ENCODE peak calls at places on chromosomes 6 and 20, in eight cellular contexts. C is HepG2, M is A549, N is ovary, K is stomach, I is esophagus muscularis mucosa, Y is GM12878, R is suprapubic skin. U is an unnamed sample.

GRCh38 chr6:168163096-168163731 is 84.2 kb upstream of the FRMD1 start:
- DNase-seq in C (no peak), M (no peak), N (no peak), K (peak), I (peak), Y (no peak), R (no peak), U (peak)

GRCh38 chr20:60046011-60046413 is 87.8 kb downstream of the CDH26 start:
- DNase-seq in C (no peak), M (no peak), N (no peak), K (no peak), I (no peak), Y (no peak), R (no peak), U (no peak)

GRCh38 chr6:168209420-168209819 is 110.2 kb downstream of the DACT2 start:
- DNase-seq in C (no peak), M (no peak), N (no peak), K (no peak), I (no peak), Y (no peak), R (no peak), U (no peak)

GRCh38 chr6:156662025-156662445 is 115.1 kb upstream of the ARID1B start:
- DNase-seq in C (peak), M (peak), N (no peak), K (no peak), I (peak), Y (no peak), R (no peak), U (peak)

GRCh38 chr6:110558575-110558974 is 82.2 kb upstream of the SLC22A16 start:
- DNase-seq in C (no peak), M (no peak), N (no peak), K (no peak), I (no peak), Y (no peak), R (no peak), U (no peak)

GRCh38 chr6:13917141-13917540 is 7.6 kb upstream of the RNF182 start:
- DNase-seq in C (no peak), M (no peak), N (no peak), K (no peak), I (no peak), Y (no peak), R (no peak), U (no peak)

GRCh38 chr6:122623279-122623678 is 13.1 kb downstream of the PKIB start:
- DNase-seq in C (peak), M (no peak), N (no peak), K (no peak), I (no peak), Y (no peak), R (no peak), U (no peak)

GRCh38 chr6:145075425-145075824 is 659.9 kb downstream of the EPM2A start:
- DNase-seq in C (no peak), M (no peak), N (no peak), K (no peak), I (no peak), Y (no peak), R (no peak), U (no peak)

GRCh38 chr6:16803294-16804006 is 42.2 kb upstream of the ATXN1 start:
- DNase-seq in C (peak), M (no peak), N (peak), K (no peak), I (no peak), Y (no peak), R (no peak), U (peak)

GRCh38 chr6:26258199-26258977 is 106.6 kb upstream of the BTN3A2 start:
- DNase-seq in C (peak), M (no peak), N (no peak), K (no peak), I (no peak), Y (no peak), R (no peak), U (no peak)
- H3K27ac ChIP-seq in C (peak), M (no peak), N (no peak), K (no peak), I (no peak), Y (no peak), R (no peak), U (no peak)

DNA sequence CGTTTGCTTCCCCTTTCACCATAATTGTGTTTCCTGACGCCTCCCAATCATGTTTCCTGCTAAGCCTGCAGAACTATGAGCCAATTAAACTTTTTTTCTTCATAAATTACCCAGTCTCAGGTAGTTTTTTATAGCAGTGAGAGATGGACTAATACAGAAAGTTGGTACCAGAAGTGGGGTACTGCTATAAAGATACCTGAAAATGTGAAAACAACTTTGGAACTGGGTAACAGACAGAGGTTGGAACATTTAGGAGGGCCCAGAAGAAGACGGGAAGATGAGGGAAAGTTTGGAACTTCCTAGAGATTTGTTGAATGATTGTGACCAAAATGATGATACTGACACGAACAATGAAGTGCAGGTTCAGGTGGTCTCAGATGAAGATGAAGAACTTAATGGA is 1058.6 kb upstream of the CITED2 start:
- DNase-seq in C (no peak), M (no peak), N (no peak), K (no peak), I (no peak), Y (no peak), R (no peak), U (no peak)
- H3K4me3 ChIP-seq in C (no peak), M (no peak), N (no peak), K (no peak), I (no peak), Y (no peak), R (no peak), U (no peak)

DNA sequence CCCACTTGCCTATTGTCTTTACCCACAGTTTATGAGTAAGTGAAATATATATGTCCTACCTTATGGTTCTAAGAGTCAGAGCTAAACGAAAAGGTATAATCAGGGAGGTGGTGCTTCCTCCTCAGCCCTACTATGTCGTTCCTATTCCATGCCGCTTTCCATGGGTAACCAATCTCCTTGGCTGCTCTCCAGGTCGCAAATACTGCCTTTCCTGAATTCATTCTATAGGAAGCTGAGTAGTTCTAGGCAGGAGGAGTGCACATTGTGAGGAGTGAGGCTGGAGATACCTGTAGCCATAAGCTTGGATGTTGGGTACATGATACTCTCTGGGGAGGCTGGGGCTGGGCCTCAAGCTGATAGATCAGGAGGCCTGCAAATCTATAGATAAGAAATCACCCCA is 5.8 kb downstream of the IL20RA start:
- DNase-seq in C (no peak), M (no peak), N (no peak), K (no peak), I (no peak), Y (no peak), R (no peak), U (no peak)
- TF ChIP-seq EP300 in C (no peak), M (no peak), N (no peak), K (no peak), I (no peak), Y (no peak), R (no peak), U (no peak)

DNA sequence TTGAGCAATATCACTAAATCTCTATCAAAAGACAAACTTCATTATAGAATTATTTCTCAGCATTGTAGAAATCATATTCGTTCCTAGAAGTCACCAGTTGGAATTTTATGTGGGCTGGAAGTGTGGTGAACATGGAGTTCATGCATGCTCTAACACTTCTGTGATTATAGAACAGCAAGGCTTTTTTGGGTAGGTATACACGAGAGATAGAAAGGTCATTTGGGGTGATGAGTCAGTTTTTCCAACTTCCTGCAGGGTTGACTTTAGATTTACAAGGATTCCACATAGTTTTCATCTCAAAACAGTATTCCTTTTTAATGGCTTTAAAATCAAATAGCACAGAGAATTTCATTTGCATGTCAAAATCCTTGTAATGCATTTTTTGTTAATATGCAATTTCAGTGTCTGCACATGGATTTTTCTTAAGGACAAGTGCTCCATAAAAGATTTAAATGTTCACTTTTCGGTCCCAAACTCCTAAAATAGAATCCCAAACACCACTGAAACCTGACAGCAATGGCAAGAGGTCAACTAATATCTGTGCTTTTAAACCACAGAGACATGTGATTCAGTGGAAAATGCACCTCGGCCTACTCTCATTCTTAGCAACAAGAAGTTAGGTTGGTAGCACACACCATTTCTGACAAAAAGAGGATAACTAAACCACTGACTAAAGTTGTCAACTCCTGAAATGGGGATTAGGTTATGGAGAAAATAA is 211.0 kb downstream of the MOXD1 start:
- DNase-seq in C (no peak), M (no peak), N (no peak), K (no peak), I (no peak), Y (no peak), R (no peak), U (no peak)
- H3K27ac ChIP-seq in C (no peak), M (no peak), N (no peak), K (peak), I (peak), Y (no peak), R (no peak), U (peak)

DNA sequence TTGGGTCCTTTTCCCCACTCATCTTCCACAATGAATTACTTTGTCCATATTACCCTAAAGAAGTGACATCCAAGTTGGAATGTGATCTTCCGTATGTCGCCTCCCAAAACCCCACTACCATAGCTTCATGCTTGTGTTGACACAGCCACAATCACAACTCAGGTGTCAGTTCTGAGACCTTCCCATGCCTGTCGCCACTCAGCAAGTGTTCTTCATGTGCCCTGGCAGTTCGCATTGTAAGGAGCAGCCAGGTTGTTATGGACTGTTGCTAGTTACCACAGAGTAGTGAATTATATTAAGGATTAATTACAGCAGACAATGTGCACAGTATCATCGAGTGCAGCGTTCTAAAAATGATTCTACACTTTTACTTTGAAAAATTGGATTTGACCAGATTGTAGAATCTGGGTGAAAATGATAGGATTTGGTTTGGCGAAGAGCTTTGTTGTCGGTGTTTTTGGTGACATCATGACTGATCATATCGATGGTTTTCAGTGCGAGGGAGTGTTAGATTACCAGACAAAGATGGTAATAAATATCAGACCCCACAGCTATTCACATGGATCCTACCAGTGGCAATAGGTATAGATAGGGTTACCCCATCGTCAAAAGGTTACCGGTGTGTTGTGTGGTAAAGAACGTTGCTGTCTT is 1.7 kb downstream of the PCMTD2 start:
- DNase-seq in C (no peak), M (no peak), N (no peak), K (no peak), I (no peak), Y (no peak), R (no peak), U (no peak)
- H3K4me3 ChIP-seq in C (peak), M (no peak), N (no peak), K (no peak), I (peak), Y (peak), R (peak), U (no peak)

GRCh38 chr6:25173232-25173631 is 105.9 kb upstream of the CARMIL1 start:
- DNase-seq in C (no peak), M (no peak), N (no peak), K (no peak), I (no peak), Y (no peak), R (no peak), U (no peak)

GRCh38 chr6:25170640-25171039 is 108.5 kb upstream of the CARMIL1 start:
- DNase-seq in C (no peak), M (no peak), N (no peak), K (no peak), I (no peak), Y (no peak), R (no peak), U (no peak)

GRCh38 chr6:25172819-25173218 is 106.4 kb upstream of the CARMIL1 start:
- DNase-seq in C (no peak), M (no peak), N (no peak), K (no peak), I (no peak), Y (no peak), R (no peak), U (no peak)

GRCh38 chr6:25169551-25170335 is 109.4 kb upstream of the CARMIL1 start:
- DNase-seq in C (no peak), M (no peak), N (no peak), K (no peak), I (no peak), Y (no peak), R (no peak), U (no peak)

DNA sequence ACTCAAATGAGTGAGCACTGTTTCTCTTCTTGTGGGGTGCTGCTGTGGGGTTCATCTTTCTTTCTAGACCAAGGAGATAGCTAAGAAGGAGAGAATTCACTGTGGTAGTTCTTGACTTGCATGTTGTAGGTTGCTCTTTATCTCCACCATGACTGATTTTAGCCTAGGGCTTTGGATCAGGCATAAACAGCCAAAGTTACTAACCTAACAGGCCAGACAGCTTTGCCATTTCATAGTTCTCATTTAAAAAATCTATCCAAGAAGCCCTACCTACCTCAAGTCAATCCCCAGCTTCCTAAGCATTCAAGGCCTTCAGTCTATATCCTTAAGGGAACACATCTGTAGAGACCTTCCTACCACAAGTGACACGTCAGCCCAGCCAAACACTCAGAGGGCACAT is 107.9 kb upstream of the CARMIL1 start:
- DNase-seq in C (no peak), M (no peak), N (no peak), K (no peak), I (no peak), Y (no peak), R (no peak), U (no peak)
- TF ChIP-seq EP300 in C (no peak), M (no peak), N (no peak), K (no peak), I (no peak), Y (no peak), R (no peak), U (no peak)

DNA sequence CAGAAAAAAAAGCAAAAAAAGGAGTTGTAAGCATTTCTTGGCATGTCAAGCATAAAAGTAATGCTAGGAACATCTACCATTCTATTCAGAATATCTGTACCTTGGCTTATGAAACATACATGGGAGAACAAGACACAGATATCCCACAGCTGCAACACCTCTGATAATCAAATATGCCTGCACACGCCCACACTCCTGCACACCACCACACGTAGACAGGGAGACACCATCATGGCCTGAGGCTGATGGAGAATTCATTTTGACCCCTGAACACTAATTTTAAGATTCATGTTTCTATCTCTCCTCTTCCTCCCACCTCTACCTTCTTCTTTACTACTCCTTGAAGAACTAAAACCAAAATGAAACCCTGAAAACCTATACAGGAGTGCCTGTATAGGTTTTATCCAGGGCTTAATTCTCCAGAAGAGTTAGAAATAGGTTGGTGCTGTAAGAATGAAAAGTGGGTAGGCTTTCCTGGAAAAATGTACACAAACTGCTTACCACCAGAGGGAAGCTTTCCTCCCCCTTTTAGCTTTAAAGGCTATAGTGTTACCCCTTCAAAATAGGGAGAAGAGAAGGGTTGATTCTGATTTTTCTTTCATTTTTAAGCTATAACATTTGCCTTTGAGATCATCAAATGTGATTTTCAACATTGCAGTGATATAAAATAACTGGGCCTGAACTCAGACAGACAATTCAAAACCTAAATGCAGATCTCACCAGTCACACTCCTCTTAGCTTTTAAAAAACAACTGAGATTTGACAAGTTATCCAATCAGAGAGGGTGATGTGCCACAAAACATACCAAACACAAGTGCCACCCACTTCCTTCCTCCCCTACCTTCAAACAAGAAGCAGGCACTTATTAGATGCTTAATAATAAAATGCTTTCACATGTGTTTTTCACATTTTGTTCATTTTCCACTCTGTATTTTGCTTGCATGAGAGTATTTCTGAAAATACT is 57.9 kb downstream of the ELOVL5 start:
- DNase-seq in C (no peak), M (no peak), N (no peak), K (no peak), I (no peak), Y (no peak), R (no peak), U (no peak)
- H3K27ac ChIP-seq in C (no peak), M (no peak), N (no peak), K (no peak), I (no peak), Y (no peak), R (no peak), U (no peak)